ENCODE peak calls at places on chromosome 21, in six cellular contexts. W, X, D, Y, M and F are unnamed samples.

GRCh38 chr21:41458559-41458958 is 32.5 kb downstream of the MX1 start:
- DNase-seq in Y (no peak), W (no peak), M (no peak), D (no peak), X (no peak), F (no peak)

GRCh38 chr21:28704746-28705145 is 287.9 kb downstream of the LTN1 start:
- DNase-seq in D (peak), M (no peak), X (no peak), W (peak), Y (no peak), F (no peak)

GRCh38 chr21:31136891-31137290 is 98.6 kb upstream of the KRTAP19-8 start:
- DNase-seq in W (peak), X (no peak), M (no peak), D (peak), Y (no peak), F (no peak)

GRCh38 chr21:35215870-35216269 is 166.8 kb upstream of the RUNX1 start:
- DNase-seq in Y (no peak), D (no peak), X (no peak), M (no peak), W (no peak), F (no peak)

GRCh38 chr21:42669069-42669468 is 15.6 kb downstream of the PDE9A start:
- DNase-seq in M (no peak), X (peak), D (no peak), Y (no peak), W (no peak), F (no peak)

GRCh38 chr21:29501451-29501850 is 202.7 kb downstream of the BACH1 start:
- DNase-seq in X (no peak), M (no peak), D (no peak), Y (no peak), W (peak), F (no peak)

GRCh38 chr21:35190201-35190701 is 141.1 kb upstream of the RUNX1 start:
- DNase-seq in D (peak), X (no peak), W (no peak), Y (peak), M (peak), F (no peak)

GRCh38 chr21:42527489-42528158 is 14.0 kb downstream of the SLC37A1 start:
- DNase-seq in X (no peak), D (no peak), M (no peak), W (no peak), Y (no peak), F (peak)

GRCh38 chr21:41552254-41552653 is 44.3 kb upstream of the TMPRSS2 start:
- DNase-seq in W (no peak), Y (no peak), X (no peak), M (no peak), D (no peak), F (no peak)

GRCh38 chr21:15408089-15408488 is 321.7 kb upstream of the USP25 start:
- DNase-seq in D (no peak), W (no peak), Y (no peak), X (no peak), M (no peak), F (peak)

GRCh38 chr21:38643404-38644023 is 145.2 kb upstream of the ERG start:
- DNase-seq in D (no peak), M (no peak), X (no peak), W (no peak), Y (no peak), F (no peak)

GRCh38 chr21:24895885-24896734 is 711.2 kb downstream of the MRPL39 start:
- DNase-seq in M (no peak), W (peak), D (peak), X (no peak), Y (no peak), F (peak)

DNA sequence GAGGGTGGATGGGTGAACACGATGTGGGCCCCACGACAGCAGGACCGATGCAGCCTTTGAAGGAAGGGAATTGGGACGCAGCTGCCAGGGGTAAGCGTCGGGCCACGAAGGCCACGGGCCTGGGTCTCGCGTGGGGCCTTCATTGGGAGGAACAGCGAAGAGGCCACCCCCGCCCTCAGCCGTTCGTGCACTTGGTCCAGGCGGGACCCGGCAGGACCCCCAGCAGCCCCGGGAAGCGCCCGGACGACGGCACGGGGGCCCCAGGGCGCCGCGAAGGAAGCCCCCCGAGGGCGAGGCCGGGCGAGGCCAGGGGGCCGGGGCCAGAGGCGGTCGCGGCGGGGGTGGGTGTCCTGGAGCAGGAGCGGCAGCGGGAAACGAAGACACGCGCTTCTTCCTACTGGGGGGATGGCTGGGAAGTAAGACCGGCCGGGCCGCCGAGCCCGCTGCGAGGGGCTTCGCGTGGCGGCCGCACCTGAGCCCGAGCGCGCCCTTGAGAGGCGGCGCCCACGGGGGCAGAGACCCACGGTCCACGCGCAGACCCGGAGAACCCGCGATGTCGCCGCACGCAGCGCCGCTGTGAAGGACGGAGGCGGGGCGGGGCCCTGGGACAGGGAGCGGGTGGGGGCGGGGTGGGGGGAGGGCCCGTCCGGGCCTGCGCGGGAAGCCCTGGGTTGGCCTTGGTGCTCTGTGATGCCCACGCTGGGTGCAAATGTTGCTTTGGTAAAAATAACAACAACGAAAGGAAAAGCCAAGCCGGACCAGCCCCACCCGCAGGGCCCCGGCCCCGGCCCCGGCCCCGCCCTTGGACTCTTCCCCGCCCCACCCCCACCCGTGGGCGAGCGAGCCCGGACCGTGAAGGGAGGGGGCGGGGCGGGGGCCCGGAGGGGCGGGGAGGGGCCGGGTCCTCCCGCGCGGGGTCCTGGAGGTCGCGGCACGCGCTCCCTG is 56.0 kb upstream of the ADARB1 start:
- DNase-seq in W (no peak), X (no peak), Y (no peak), M (no peak), D (peak), F (no peak)
- TF ChIP-seq EZH2 in W (no peak), X (no peak), Y (no peak), M (no peak), D (no peak), F (no peak)

GRCh38 chr21:44347911-44348451 is 5.4 kb upstream of the TRPM2 start:
- DNase-seq in M (no peak), D (no peak), Y (no peak), W (no peak), X (no peak), F (no peak)

GRCh38 chr21:44349847-44350772 is 3.3 kb upstream of the TRPM2 start:
- DNase-seq in W (no peak), Y (no peak), D (no peak), M (no peak), X (no peak), F (no peak)

GRCh38 chr21:44348861-44349260 is 4.6 kb upstream of the TRPM2 start:
- DNase-seq in W (no peak), D (no peak), X (no peak), M (no peak), Y (no peak), F (no peak)

GRCh38 chr21:44350773-44351481 is 2.5 kb upstream of the TRPM2 start:
- DNase-seq in W (no peak), D (no peak), Y (no peak), X (no peak), M (no peak), F (no peak)

DNA sequence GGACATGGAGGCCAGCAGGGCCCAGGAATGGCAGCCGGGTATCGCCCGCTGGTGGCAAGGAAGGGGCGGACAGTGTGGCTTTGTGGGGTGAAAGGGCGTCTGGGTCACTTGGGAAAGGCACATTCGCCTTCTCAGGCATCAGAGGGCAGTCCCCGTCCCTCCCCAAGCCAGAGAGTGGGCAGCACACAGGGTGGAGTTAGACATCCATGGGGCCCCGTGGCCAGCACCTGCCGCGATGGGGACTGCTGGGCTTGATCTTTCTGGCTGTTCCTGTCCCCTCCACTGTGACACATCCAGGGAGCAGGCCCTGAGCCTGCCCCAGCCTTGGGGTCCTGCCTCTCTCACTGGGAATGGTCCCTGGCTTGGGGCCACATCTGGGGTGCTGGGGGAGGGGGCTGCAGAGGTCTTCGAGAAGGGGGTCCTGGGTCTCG is 4.0 kb upstream of the TRPM2 start:
- DNase-seq in X (no peak), W (no peak), Y (no peak), D (no peak), M (no peak), F (no peak)
- TF ChIP-seq EZH2 in X (no peak), W (no peak), Y (no peak), D (no peak), M (no peak), F (no peak)

GRCh38 chr21:33018707-33019455 is 6.9 kb upstream of the OLIG2 start:
- DNase-seq in Y (no peak), D (no peak), M (no peak), W (no peak), X (no peak), F (no peak)
- TF ChIP-seq EZH2 in Y (no peak), D (no peak), M (no peak), W (no peak), X (no peak), F (no peak)

DNA sequence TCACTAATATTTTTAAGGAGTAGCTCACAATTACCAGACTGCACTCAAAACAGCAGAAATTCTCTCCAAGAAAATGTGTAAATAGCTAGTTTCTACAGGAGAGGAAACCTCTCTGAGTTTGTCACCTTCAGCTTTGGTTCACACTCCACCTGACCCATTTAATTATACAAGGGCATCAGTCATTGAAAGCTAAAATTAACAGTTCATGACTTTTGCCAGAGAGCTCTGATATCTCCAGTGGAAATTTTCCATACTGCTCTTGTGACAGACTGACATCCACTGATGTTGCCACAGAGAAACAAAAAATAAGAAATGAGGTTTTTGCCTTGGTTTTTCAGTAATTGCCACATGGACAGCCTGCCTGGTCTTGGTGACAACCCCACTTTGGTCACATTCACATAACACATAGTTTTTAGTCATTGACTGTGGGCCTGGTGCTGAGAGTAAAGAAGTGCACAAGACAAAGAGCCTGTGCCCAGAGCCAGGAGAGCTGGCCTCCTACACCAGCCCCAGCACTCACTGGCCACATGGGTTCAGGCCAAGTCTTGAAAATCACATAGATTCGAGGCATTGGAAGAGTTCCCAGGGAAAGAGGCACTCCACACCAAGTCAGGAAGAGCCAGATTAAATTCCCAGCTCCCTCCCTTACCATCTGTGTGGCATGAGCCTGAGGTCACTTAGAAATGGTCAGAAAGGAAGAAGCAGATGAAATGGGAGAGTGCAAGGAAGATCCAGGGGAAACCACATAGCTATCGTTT is 13.8 kb upstream of the SIM2 start:
- DNase-seq in D (no peak), Y (no peak), X (no peak), W (no peak), M (no peak), F (no peak)
- TF ChIP-seq EZH2 in D (no peak), Y (no peak), X (no peak), W (no peak), M (no peak), F (no peak)

GRCh38 chr21:33029512-33029921 is 3.8 kb downstream of the OLIG2 start:
- DNase-seq in M (no peak), W (no peak), X (no peak), Y (no peak), D (no peak), F (no peak)
- TF ChIP-seq EZH2 in M (no peak), W (no peak), X (no peak), Y (no peak), D (no peak), F (no peak)